ENCODE peak calls at places on chromosome 4, in six cellular contexts. G is GM12878, T is SK-N-SH, W is K562, I is HepG2, K is H1. Q is an unnamed sample.

GRCh38 chr4:18227880-18228279 is 206.3 kb upstream of the LCORL start:
- DNase-seq in G (no peak), T (no peak), W (no peak), I (no peak), K (no peak), Q (no peak)

GRCh38 chr4:101707596-101707995 is 82.9 kb upstream of the BANK1 start:
- DNase-seq in G (no peak), T (no peak), W (no peak), I (no peak), K (no peak), Q (no peak)

GRCh38 chr4:143420227-143420626 is 83.6 kb downstream of the GAB1 start:
- DNase-seq in G (no peak), T (no peak), W (no peak), I (no peak), K (no peak), Q (no peak)

GRCh38 chr4:97235516-97235915 is 907.8 kb downstream of the STPG2 start:
- DNase-seq in G (no peak), T (peak), W (no peak), I (no peak), K (no peak), Q (no peak)

GRCh38 chr4:185143596-185143969 is 517 bp downstream of the SLC25A4 start:
- DNase-seq in G (no peak), T (peak), W (peak), I (peak), K (no peak), Q (no peak)

GRCh38 chr4:110049951-110050925 is 137.6 kb downstream of the EGF start:
- DNase-seq in G (peak), T (peak), W (peak), I (peak), K (no peak), Q (no peak)

GRCh38 chr4:130640583-130640982 is 1544.6 kb downstream of the C4orf33 start:
- DNase-seq in G (no peak), T (no peak), W (no peak), I (no peak), K (no peak), Q (no peak)

GRCh38 chr4:2343476-2343875 is 75.0 kb downstream of the ZFYVE28 start:
- DNase-seq in G (no peak), T (no peak), W (no peak), I (no peak), K (no peak), Q (no peak)

GRCh38 chr4:145293658-145294057 is 113.3 kb upstream of the OTUD4 start:
- DNase-seq in G (no peak), T (no peak), W (no peak), I (no peak), K (no peak), Q (no peak)

GRCh38 chr4:91222019-91222418 is 1081.7 kb upstream of the GRID2 start:
- DNase-seq in G (no peak), T (no peak), W (no peak), I (no peak), K (no peak), Q (no peak)

GRCh38 chr4:4694296-4694772 is 152.5 kb upstream of the STX18 start:
- DNase-seq in G (no peak), T (peak), W (peak), I (peak), K (peak), Q (no peak)
- TF ChIP-seq CTCF in G (no peak), T (peak), W (peak), I (peak), K (peak), Q (no peak)

DNA sequence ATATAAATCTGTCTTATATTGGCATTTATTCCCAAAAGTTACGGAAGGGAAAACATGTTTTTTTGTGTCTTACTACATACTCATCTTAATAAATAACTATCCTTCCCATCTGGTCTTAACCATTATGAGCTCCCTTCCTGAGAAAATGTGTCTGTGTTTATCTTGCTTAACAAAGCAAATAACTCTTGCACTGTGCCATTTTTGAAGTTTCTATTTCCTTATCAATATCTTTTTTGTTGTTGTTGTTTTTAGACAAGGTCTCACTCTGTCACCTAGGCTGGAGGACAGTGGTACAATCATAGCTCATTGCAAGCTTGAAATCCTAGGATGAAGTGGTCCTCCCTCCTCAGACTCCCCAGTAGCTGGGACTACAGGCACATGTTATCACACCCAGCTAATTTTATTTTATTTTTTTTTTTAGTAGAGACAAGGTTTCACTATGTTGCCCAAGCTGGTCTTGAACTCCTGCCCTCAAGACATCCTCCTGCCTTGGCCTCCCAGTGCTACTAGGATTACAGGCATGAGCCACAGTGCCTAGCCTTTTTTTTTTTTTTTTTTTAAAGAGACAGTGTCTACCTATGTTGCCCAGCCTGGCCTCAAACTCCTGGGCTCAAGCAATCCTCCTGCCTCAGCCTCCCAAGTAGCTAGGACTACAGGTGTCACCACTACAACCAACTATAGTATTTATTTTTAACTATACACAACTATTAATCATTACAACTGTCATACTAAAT is 36.9 kb downstream of the CNOT6L start:
- DNase-seq in G (no peak), T (no peak), W (no peak), I (no peak), K (no peak), Q (no peak)
- TF ChIP-seq GABPA in G (no peak), T (no peak), W (no peak), I (no peak), K (no peak), Q (no peak)

GRCh38 chr4:95835672-95836071 is 4.2 kb upstream of the PDHA2 start:
- DNase-seq in G (no peak), T (peak), W (no peak), I (no peak), K (no peak), Q (no peak)
- TF ChIP-seq CTCF in G (peak), T (peak), W (peak), I (no peak), K (peak), Q (no peak)

GRCh38 chr4:38620025-38620424 is 44.0 kb upstream of the KLF3 start:
- DNase-seq in G (no peak), T (no peak), W (no peak), I (no peak), K (no peak), Q (no peak)
- TF ChIP-seq GABPA in G (no peak), T (no peak), W (no peak), I (no peak), K (no peak), Q (no peak)

GRCh38 chr4:86909540-86909939 is 17.3 kb upstream of the C4orf36 start:
- DNase-seq in G (no peak), T (no peak), W (no peak), I (no peak), K (no peak), Q (no peak)

GRCh38 chr4:86910820-86911684 is 18.8 kb upstream of the C4orf36 start:
- DNase-seq in G (no peak), T (no peak), W (no peak), I (no peak), K (no peak), Q (no peak)

GRCh38 chr4:86909945-86910344 is 17.7 kb upstream of the C4orf36 start:
- DNase-seq in G (no peak), T (no peak), W (no peak), I (no peak), K (no peak), Q (peak)

GRCh38 chr4:86910369-86910768 is 18.1 kb upstream of the C4orf36 start:
- DNase-seq in G (no peak), T (no peak), W (no peak), I (no peak), K (no peak), Q (no peak)
- TF ChIP-seq CTCF in G (no peak), T (peak), W (peak), I (no peak), K (peak), Q (no peak)

GRCh38 chr4:34250562-34250961 is 1993.8 kb downstream of the ARAP2 start:
- DNase-seq in G (no peak), T (no peak), W (no peak), I (no peak), K (no peak), Q (no peak)
- TF ChIP-seq GABPA in G (no peak), T (no peak), W (no peak), I (no peak), K (no peak), Q (no peak)

DNA sequence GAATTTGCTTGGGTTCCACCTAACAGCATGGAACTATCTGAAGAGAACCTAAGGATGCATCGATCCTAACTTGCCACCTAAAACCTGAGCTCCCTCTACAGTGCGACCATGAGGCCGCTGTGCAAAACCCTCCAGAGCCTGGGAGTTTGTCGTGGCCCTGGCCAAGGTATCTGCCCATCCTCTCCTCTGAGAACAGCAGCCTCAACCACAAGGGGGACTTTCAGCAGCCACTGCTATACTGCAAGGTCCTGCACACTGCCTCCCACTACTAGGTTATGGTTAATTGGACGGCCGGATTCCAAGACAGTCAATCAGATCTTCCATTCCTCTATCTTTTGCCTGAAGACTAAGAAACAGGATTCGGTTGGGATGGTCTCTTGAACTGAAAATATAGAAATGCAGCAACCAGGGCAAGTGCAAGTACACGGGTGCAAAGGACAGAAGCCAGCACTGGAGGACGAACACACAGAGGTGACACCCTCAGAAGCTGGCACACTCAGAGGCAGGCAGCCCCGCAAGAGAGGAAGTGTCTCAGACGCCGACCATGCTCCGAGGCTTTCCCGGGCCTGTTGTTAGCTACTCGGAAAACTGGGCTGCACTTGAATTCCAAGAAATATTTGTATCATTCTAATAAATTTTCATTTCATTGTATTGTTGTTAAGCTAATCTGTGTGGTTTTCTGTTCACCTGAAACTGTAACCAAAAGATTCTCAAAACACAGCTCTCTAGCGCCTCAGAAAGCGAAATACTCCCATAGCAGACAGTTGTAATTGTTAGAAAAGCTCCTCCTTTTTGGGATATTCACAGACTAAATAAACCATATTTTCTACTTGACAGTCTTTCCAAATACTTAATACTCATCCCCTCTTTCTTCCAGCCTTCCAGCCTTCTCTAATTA is 63.3 kb downstream of the AFAP1 start:
- DNase-seq in G (no peak), T (peak), W (peak), I (peak), K (no peak), Q (no peak)
- TF ChIP-seq CTCF in G (no peak), T (peak), W (no peak), I (peak), K (peak), Q (no peak)